ENCODE peak calls at places on chromosome 12, in five cellular contexts. T is CD8-positive, alpha-beta T cell; I is GM06990; A is cardiac fibroblast; N is AG04450. Y is an unnamed sample.

GRCh38 chr12:110739894-110740293 is 2.8 kb downstream of the PPP1CC start:
- DNase-seq in T (no peak), N (no peak), I (peak), A (no peak), Y (peak)

GRCh38 chr12:78928200-78929074 is 63.9 kb downstream of the SYT1 start:
- DNase-seq in N (peak), T (no peak), A (peak), I (no peak), Y (no peak)

GRCh38 chr12:123404581-123404980 is 20.6 kb downstream of the KMT5A start:
- DNase-seq in I (no peak), A (no peak), N (no peak), T (no peak), Y (no peak)

GRCh38 chr12:82627799-82628198 is 58.9 kb upstream of the TMTC2 start:
- DNase-seq in I (no peak), A (peak), N (no peak), T (no peak), Y (peak)

GRCh38 chr12:132429122-132429931 is 60.6 kb upstream of the FBRSL1 start:
- DNase-seq in A (no peak), N (no peak), T (no peak), I (no peak), Y (no peak)

GRCh38 chr12:104569348-104570173 is 112.8 kb downstream of the CHST11 start:
- DNase-seq in I (peak), A (no peak), N (no peak), T (peak), Y (peak)

GRCh38 chr12:109777544-109777943 is 55.7 kb downstream of the TRPV4 start:
- DNase-seq in I (peak), N (no peak), A (peak), T (peak), Y (peak)

GRCh38 chr12:54622463-54623183 is 12.1 kb downstream of the LACRT start:
- DNase-seq in I (no peak), T (no peak), A (peak), N (no peak), Y (no peak)

GRCh38 chr12:111386891-111387290 is 18.0 kb upstream of the PHETA1 start:
- DNase-seq in T (no peak), A (peak), N (no peak), I (no peak), Y (no peak)

GRCh38 chr12:43338848-43339526 is 213.0 kb downstream of the ADAMTS20 start:
- DNase-seq in T (no peak), A (peak), N (no peak), I (peak), Y (peak)

GRCh38 chr12:132747395-132747794 is 14.2 kb downstream of the ANKLE2 start:
- DNase-seq in N (no peak), I (no peak), A (no peak), T (no peak), Y (no peak)

GRCh38 chr12:127538325-127538724 is 728.6 kb upstream of the TMEM132C start:
- DNase-seq in I (no peak), T (no peak), N (no peak), A (no peak), Y (no peak)

GRCh38 chr12:94073441-94074051 is 74.8 kb upstream of the PLXNC1 start:
- DNase-seq in N (no peak), T (no peak), A (peak), I (no peak), Y (no peak)

GRCh38 chr12:62658910-62659309 is 192.3 kb downstream of the MON2 start:
- DNase-seq in I (no peak), N (no peak), A (no peak), T (no peak), Y (no peak)

GRCh38 chr12:52575256-52575655 is 1.6 kb upstream of the KRT74 start:
- DNase-seq in T (no peak), I (no peak), A (no peak), N (no peak), Y (no peak)

GRCh38 chr12:132391326-132392041 is 62.1 kb upstream of the GALNT9 start:
- DNase-seq in T (no peak), A (no peak), N (no peak), I (no peak), Y (no peak)

GRCh38 chr12:88303335-88303734 is 161.2 kb downstream of the TMTC3 start:
- DNase-seq in T (no peak), A (no peak), I (no peak), N (no peak), Y (no peak)

GRCh38 chr12:46269429-46270241 is 792 bp upstream of the SLC38A1 start:
- DNase-seq in N (no peak), T (peak), A (no peak), I (peak), Y (peak)

GRCh38 chr12:131808744-131809371 is 19.3 kb upstream of the MMP17 start:
- DNase-seq in A (peak), T (no peak), N (no peak), I (no peak), Y (peak)

GRCh38 chr12:6310771-6311610 is 509 bp downstream of the PLEKHG6 start:
- DNase-seq in T (no peak), N (no peak), A (no peak), I (no peak), Y (no peak)

GRCh38 chr12:123907726-123908476 is 64.7 kb downstream of the CCDC92 start:
- DNase-seq in T (no peak), A (peak), N (no peak), I (no peak), Y (no peak)

GRCh38 chr12:30753233-30753632 is 1.5 kb downstream of the CAPRIN2 start:
- DNase-seq in A (peak), T (peak), N (no peak), I (peak), Y (peak)

GRCh38 chr12:116074686-116075085 is 202.8 kb downstream of the MED13L start:
- DNase-seq in I (no peak), A (no peak), T (no peak), N (no peak), Y (no peak)

GRCh38 chr12:113277511-113277910 is 56.2 kb downstream of the TPCN1 start:
- DNase-seq in A (no peak), T (no peak), I (no peak), N (no peak), Y (no peak)

GRCh38 chr12:3193755-3194154 is 116.6 kb downstream of the TSPAN9 start:
- DNase-seq in N (no peak), T (no peak), A (no peak), I (no peak), Y (no peak)

GRCh38 chr12:108316153-108316892 is 22.8 kb downstream of the CMKLR1 start:
- DNase-seq in A (no peak), I (no peak), N (no peak), T (no peak), Y (no peak)

GRCh38 chr12:18320036-18320617 is 58.8 kb downstream of the PIK3C2G start:
- DNase-seq in A (peak), T (no peak), N (peak), I (no peak), Y (peak)

GRCh38 chr12:6438345-6438744 is 6.4 kb upstream of the CD27 start:
- DNase-seq in I (no peak), N (no peak), A (no peak), T (no peak), Y (no peak)

GRCh38 chr12:75953312-75953906 is 78.2 kb downstream of the PHLDA1 start:
- DNase-seq in I (no peak), N (no peak), T (no peak), A (peak), Y (no peak)

GRCh38 chr12:100141666-100141997 is 1.0 kb downstream of the BLTP3B start:
- DNase-seq in T (no peak), N (peak), A (peak), I (peak), Y (no peak)

GRCh38 chr12:62205348-62205747 is 54.9 kb upstream of the USP15 start:
- DNase-seq in N (no peak), I (no peak), A (no peak), T (no peak), Y (no peak)

GRCh38 chr12:1518763-1519516 is 75.4 kb downstream of the FBXL14 start:
- DNase-seq in A (peak), N (peak), T (no peak), I (no peak), Y (no peak)

GRCh38 chr12:108922918-108923317 is 43.0 kb downstream of the DAO start:
- DNase-seq in A (no peak), T (no peak), I (no peak), N (no peak), Y (no peak)

GRCh38 chr12:712172-712863 is 40.1 kb upstream of the WNK1 start:
- DNase-seq in A (peak), N (no peak), I (no peak), T (no peak), Y (no peak)

GRCh38 chr12:116152268-116152667 is 125.2 kb downstream of the MED13L start:
- DNase-seq in I (no peak), N (peak), T (no peak), A (peak), Y (no peak)

GRCh38 chr12:53345486-53346195 is 9.5 kb upstream of the SP7 start:
- DNase-seq in N (no peak), I (no peak), T (no peak), A (peak), Y (no peak)

GRCh38 chr12:64036414-64036813 is 185.7 kb downstream of the KICS2 start:
- DNase-seq in N (no peak), I (no peak), T (no peak), A (peak), Y (no peak)

DNA sequence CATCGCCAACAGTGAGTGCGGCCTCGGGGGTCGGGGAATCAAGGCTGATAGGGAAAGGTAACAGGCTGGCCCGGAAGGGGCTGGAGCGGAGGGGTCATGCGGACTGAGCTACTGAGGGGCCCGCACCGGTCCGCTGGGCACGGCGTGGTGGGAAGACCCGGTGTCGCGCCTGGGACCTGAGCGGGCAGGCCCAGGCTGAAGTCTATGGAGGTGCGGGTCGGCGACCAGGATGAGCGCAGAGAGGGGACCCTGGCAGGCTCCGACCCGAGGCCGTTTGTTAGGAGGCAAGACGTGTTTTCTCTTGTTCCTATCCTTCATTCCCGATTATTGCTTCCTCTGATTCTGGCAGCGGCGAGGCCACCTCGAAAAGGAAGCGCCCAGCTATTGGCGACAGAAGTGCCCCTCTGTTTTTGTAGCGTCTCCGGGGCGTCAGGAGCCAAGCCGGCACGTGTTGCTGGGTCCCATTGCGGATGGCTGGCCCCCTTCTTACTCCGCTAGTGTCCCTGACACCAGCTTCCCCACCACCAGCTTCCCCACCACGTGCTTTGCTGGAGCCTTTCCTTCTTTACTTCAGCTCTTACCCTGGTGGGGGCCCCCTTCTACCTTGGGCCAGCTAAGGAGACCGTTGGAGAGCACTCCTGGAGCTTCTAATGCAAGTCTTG is 587 bp downstream of the PA2G4 start:
- DNase-seq in I (no peak), T (no peak), A (peak), N (no peak), Y (no peak)
- TF ChIP-seq CTCF in I (peak), T (no peak), A (no peak), N (no peak), Y (no peak)

GRCh38 chr12:65169311-65170244 is at the start of gene LEMD3:
- DNase-seq in T (peak), N (peak), I (peak), A (peak), Y (peak)
- TF ChIP-seq CTCF in T (no peak), N (no peak), I (peak), A (no peak), Y (no peak)

GRCh38 chr12:121956041-121956341 is 37.6 kb downstream of the CFAP251 start:
- DNase-seq in I (no peak), N (no peak), A (no peak), T (no peak), Y (no peak)
- TF ChIP-seq CTCF in I (no peak), N (no peak), A (no peak), T (no peak), Y (no peak)

GRCh38 chr12:106711316-106711715 is 63.2 kb upstream of the RIC8B start:
- DNase-seq in A (no peak), N (no peak), I (no peak), T (no peak), Y (no peak)

GRCh38 chr12:106705971-106706370 is 68.5 kb upstream of the RIC8B start:
- DNase-seq in I (no peak), T (no peak), A (no peak), N (no peak), Y (no peak)

GRCh38 chr12:106712768-106713167 is 61.7 kb upstream of the RIC8B start:
- DNase-seq in I (no peak), A (no peak), N (no peak), T (no peak), Y (no peak)

GRCh38 chr12:106710143-106710893 is 64.2 kb upstream of the RIC8B start:
- DNase-seq in A (no peak), T (no peak), N (no peak), I (no peak), Y (no peak)

GRCh38 chr12:106709068-106709511 is 65.4 kb upstream of the RIC8B start:
- DNase-seq in A (no peak), I (no peak), N (no peak), T (no peak), Y (no peak)
- TF ChIP-seq CTCF in A (no peak), I (no peak), N (no peak), T (no peak), Y (no peak)

Y was measured in GM10248.